ENCODE peak calls at places on chromosomes 11 and 22, in eight cellular contexts. Z is AG04449, U is choroid plexus epithelial cell, F is endodermal cell, S is fibroblast of pulmonary artery, G is mucosa of descending colon, V is epithelial cell of esophagus, C is body of pancreas. X is an unnamed sample.

GRCh38 chr11:74620537-74620936 is 28.2 kb downstream of the POLD3 start:
- DNase-seq in Z (peak; percentile 36), U (peak; percentile 20), F (no peak), S (no peak), G (no peak), V (no peak), C (no peak), X (peak; percentile 17)

GRCh38 chr11:57094206-57094940 is 87.4 kb upstream of the LRRC55 start:
- DNase-seq in Z (peak; percentile 59), U (no peak), F (no peak), S (peak; percentile 12), G (no peak), V (peak; percentile 62), C (no peak), X (peak; percentile 19)

GRCh38 chr11:68057807-68058206 is 19.0 kb downstream of the TCIRG1 start:
- DNase-seq in Z (no peak), U (no peak), F (no peak), S (no peak), G (no peak), V (no peak), C (no peak), X (no peak)

GRCh38 chr22:48004936-48005335 is 1242.5 kb downstream of the TBC1D22A start:
- DNase-seq in Z (no peak), U (no peak), F (no peak), S (no peak), G (no peak), V (no peak), C (no peak), X (no peak)

GRCh38 chr11:75762158-75762557 is 6.4 kb upstream of the DGAT2 start:
- DNase-seq in Z (no peak), U (no peak), F (no peak), S (no peak), G (no peak), V (no peak), C (no peak), X (no peak)

GRCh38 chr22:50170453-50171318 is at the start of gene PANX2:
- DNase-seq in Z (no peak), U (peak; percentile 25), F (peak; percentile 74), S (peak; percentile 24), G (no peak), V (no peak), C (no peak), X (no peak)

GRCh38 chr11:2375964-2376551 is 1.1 kb upstream of the CD81 start:
- DNase-seq in Z (no peak), U (no peak), F (no peak), S (no peak), G (peak; percentile 70), V (no peak), C (peak; percentile 80), X (no peak)

GRCh38 chr11:64123102-64123434 is 42.8 kb downstream of the MACROD1 start:
- DNase-seq in Z (no peak), U (no peak), F (no peak), S (no peak), G (no peak), V (peak; percentile 29), C (peak; percentile 92), X (no peak)

GRCh38 chr11:121497176-121497995 is 44.6 kb upstream of the SORL1-AS1 start:
- DNase-seq in Z (no peak), U (no peak), F (no peak), S (no peak), G (peak; percentile 31), V (no peak), C (no peak), X (no peak)

GRCh38 chr11:67996622-67997459 is 7.1 kb downstream of the UNC93B1 start:
- DNase-seq in Z (no peak), U (peak; percentile 50), F (peak; percentile 98), S (peak; percentile 39), G (peak; percentile 95), V (peak; percentile 66), C (peak; percentile 66), X (peak; percentile 58)

GRCh38 chr11:85664561-85665481 is at the start of gene CREBZF:
- DNase-seq in Z (peak; percentile 71), U (peak; percentile 97), F (peak; percentile 97), S (peak; percentile 96), G (peak; percentile 95), V (peak; percentile 95), C (peak; percentile 95), X (peak; percentile 96)

GRCh38 chr11:85661972-85662664 is 2.8 kb downstream of the CREBZF start:
- DNase-seq in Z (no peak), U (no peak), F (no peak), S (peak; percentile 39), G (no peak), V (no peak), C (no peak), X (peak; percentile 34)

GRCh38 chr11:85663080-85663729 is 1.7 kb downstream of the CREBZF start:
- DNase-seq in Z (no peak), U (no peak), F (no peak), S (no peak), G (no peak), V (no peak), C (no peak), X (no peak)

GRCh38 chr11:85665756-85666155 is 827 bp upstream of the CREBZF start:
- DNase-seq in Z (no peak), U (no peak), F (no peak), S (no peak), G (no peak), V (no peak), C (no peak), X (no peak)

GRCh38 chr11:85663781-85664560 is 958 bp downstream of the CREBZF start:
- DNase-seq in Z (no peak), U (peak; percentile 47), F (peak; percentile 91), S (peak; percentile 49), G (peak; percentile 89), V (peak; percentile 66), C (peak; percentile 83), X (peak; percentile 63)
- TF ChIP-seq CTCF in Z (peak; percentile 47), U (peak; percentile 42), F (peak; percentile 72), S (peak; percentile 31), G (peak; percentile 59), V (peak; percentile 47), C (peak; percentile 71), X (peak; percentile 38)

DNA sequence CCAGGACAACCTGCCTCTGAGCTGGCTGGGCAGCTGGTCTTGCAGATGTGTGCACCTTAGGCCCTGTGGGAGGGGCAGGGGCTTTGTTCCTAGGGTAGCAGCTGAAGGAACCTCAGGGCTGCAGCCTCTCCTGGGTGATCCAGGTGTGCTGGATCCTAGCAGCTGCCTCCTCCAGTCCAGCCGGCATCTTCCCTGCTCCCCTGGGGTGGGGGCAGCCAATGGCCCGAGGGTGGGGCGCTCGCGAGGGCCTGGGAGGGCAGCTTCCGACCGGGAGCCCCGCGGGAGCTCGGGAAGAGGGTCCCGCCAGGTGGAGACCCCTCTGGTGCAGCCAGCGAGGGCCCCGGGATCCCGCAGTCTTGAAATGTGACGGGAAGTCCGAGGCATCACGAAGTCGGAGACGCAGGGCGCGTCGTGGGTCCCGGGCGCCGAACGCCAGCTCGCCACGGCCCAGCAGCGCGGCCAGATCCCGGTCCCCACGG is 1.7 kb downstream of the IFITM1 start:
- DNase-seq in Z (no peak), U (no peak), F (no peak), S (no peak), G (no peak), V (no peak), C (no peak), X (no peak)
- H3K4me3 ChIP-seq in Z (peak overlapping the region; percentile 35), U (peak overlapping the region; percentile 76), F (peak overlapping the region; percentile 100), S (peak overlapping the region; percentile 81), G (peak overlapping the region; percentile 0), V (no peak overlapping the region), C (no peak overlapping the region), X (peak overlapping the region; percentile 68)

DNA sequence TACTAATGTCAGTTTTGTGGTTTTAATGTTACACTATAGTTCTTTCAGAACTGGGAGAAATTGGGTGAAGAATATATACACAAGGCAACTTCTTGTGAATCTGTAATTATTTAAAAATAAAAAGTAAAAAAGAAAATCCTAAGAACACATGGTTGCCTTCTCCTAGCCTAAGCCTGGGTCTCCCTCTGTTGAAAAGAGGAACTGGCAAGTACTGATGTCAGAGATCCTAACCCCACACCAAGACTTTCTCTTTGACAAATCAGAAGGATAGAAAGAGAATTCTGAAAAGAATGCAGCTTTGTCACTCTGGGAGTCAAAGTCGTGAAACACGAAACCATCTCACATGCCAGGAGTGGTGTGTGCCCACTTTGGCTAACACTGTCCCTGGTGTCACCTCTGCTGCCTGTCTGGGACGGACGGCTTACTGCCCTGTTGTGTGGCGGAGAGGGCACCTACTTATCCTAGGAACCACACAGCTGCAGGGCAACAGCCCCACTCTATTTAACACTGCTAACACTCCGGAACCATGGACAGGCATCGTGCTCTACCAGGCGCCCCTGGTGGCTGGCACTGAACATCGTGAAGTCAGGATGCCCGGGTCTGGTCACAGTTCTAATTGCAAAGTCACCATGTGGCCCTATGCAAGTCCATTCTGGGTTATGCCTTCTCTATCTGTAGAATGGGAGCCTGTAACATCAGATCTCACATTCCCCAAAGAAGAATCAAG is 108.8 kb upstream of the CD82 start:
- DNase-seq in Z (no peak), U (no peak), F (peak; percentile 64), S (no peak), G (no peak), V (peak; percentile 18), C (no peak), X (no peak)
- TF ChIP-seq CTCF in Z (peak; percentile 45), U (peak; percentile 36), F (peak; percentile 56), S (peak; percentile 28), G (no peak), V (peak; percentile 51), C (no peak), X (no peak)

GRCh38 chr11:90449643-90450042 is 226.8 kb upstream of the CHORDC1 start:
- DNase-seq in Z (no peak), U (no peak), F (no peak), S (no peak), G (no peak), V (no peak), C (no peak), X (no peak)
- H3K4me3 ChIP-seq in Z (no peak overlapping the region), U (no peak overlapping the region), F (no peak overlapping the region), S (no peak overlapping the region), G (no peak overlapping the region), V (no peak overlapping the region), C (no peak overlapping the region), X (no peak overlapping the region)

DNA sequence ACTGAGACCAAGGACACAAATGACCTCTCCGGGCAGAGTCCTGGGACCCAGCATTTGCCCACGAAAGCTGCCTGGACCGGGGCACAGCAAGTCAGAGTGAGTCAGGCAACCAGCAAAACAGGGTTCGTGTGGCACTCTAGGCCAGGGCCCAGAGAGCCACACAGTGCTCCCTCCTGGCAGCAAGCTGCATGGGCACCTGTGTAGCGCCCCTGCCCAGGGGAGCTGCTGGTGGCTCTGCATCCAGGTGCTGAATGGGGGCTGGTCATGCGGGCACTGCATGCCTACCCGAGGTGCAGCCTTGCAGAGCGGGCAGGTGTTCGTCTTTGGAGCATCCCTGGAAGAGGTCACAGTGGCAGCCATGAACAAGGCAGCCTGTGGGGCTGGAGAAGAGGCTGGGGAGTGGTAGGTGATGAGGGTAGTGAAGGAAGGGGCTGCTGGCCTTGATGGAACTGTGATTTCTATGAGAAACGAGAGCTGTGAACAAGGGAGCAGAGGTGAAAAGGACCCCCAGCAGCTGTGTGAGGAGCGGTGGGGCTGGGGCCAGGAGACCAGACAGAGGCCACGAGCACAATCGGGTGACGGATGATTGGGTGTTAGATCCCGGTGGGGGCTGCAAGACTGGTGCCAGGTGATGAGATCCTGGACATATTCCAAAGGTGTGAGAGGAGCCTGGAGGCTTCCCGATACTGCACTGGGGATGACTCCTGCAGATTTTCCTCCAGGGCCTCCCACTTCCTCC is 63.3 kb downstream of the DGCR2 start:
- DNase-seq in Z (no peak), U (no peak), F (no peak), S (no peak), G (no peak), V (no peak), C (peak; percentile 59), X (no peak)
- TF ChIP-seq CTCF in Z (no peak), U (no peak), F (peak; percentile 29), S (no peak), G (no peak), V (no peak), C (no peak), X (no peak)

X was measured in cardiac fibroblast.